ENCODE peak calls at places on chromosome 6, in ten cellular contexts. I is uterus, Q is A549, V is Peyer's patch, C is fibroblast of villous mesenchyme, S is AG09309, E is heart right ventricle, D is SK-N-SH, A is colonic mucosa, Y is tibial artery. B is an unnamed sample.

GRCh38 chr6:42197574-42198362 is 3.0 kb upstream of the GUCA1B start:
- DNase-seq in S (peak; percentile 66), E (no peak), Q (peak; percentile 62), I (peak; percentile 70), A (no peak), D (no peak), C (peak; percentile 89), V (no peak), Y (no peak), B (no peak)

GRCh38 chr6:139370047-139370706 is 4.3 kb downstream of the CITED2 start:
- DNase-seq in V (no peak), A (no peak), Y (no peak), E (no peak), Q (no peak), I (no peak), S (peak; percentile 86), D (no peak), C (peak; percentile 99), B (no peak)

GRCh38 chr6:40962241-40962640 is 76.8 kb downstream of the UNC5CL start:
- DNase-seq in S (peak; percentile 75), D (no peak), Y (no peak), C (peak; percentile 58), V (no peak), E (no peak), I (no peak), Q (peak; percentile 59), A (no peak), B (no peak)

GRCh38 chr6:35691027-35691824 is 2.5 kb upstream of the FKBP5 start:
- DNase-seq in V (peak; percentile 85), E (peak; percentile 82), C (peak; percentile 90), A (peak; percentile 54), Q (no peak), S (peak; percentile 11), Y (peak; percentile 98), I (peak; percentile 94), D (no peak), B (no peak)

GRCh38 chr6:68506911-68507310 is 128.2 kb upstream of the ADGRB3 start:
- DNase-seq in S (no peak), Q (no peak), I (no peak), C (no peak), Y (no peak), D (no peak), E (no peak), A (no peak), V (no peak), B (no peak)

GRCh38 chr6:165571721-165572132 is 91.3 kb downstream of the PDE10A start:
- DNase-seq in S (no peak), A (no peak), D (no peak), Y (no peak), I (no peak), C (peak; percentile 5), E (no peak), V (no peak), Q (no peak), B (no peak)

GRCh38 chr6:20918868-20919267 is 384.6 kb downstream of the CDKAL1 start:
- DNase-seq in E (no peak), I (no peak), D (no peak), A (no peak), V (no peak), S (no peak), Y (no peak), Q (no peak), C (no peak), B (no peak)

GRCh38 chr6:55758156-55758942 is 117.0 kb downstream of the BMP5 start:
- DNase-seq in E (no peak), Q (peak; percentile 8), A (no peak), Y (no peak), S (peak; percentile 87), C (peak; percentile 91), I (no peak), D (no peak), V (no peak), B (peak; percentile 18)

GRCh38 chr6:166956444-166957086 is at the start of gene RNASET2:
- DNase-seq in C (peak; percentile 90), E (peak; percentile 99), D (peak; percentile 98), A (peak; percentile 99), Y (peak; percentile 98), I (peak; percentile 96), V (peak; percentile 100), Q (peak; percentile 54), S (peak; percentile 39), B (peak; percentile 43)

GRCh38 chr6:36724514-36725385 is 27.1 kb downstream of the RAB44 start:
- DNase-seq in I (peak; percentile 57), A (peak; percentile 92), C (peak; percentile 77), Y (peak; percentile 76), S (peak; percentile 21), E (peak; percentile 60), Q (peak; percentile 72), V (peak; percentile 92), D (peak; percentile 85), B (no peak)

GRCh38 chr6:62324817-62325216 is 38.8 kb upstream of the KHDRBS2 start:
- DNase-seq in V (no peak), S (no peak), Q (no peak), A (no peak), C (no peak), E (no peak), D (no peak), Y (no peak), I (no peak), B (no peak)

GRCh38 chr6:87210979-87211378 is 55.6 kb downstream of the ZNF292 start:
- DNase-seq in Y (no peak), I (no peak), V (no peak), E (no peak), D (no peak), C (no peak), A (no peak), Q (no peak), S (no peak), B (no peak)

GRCh38 chr6:1617466-1618304 is 8.0 kb downstream of the FOXC1 start:
- DNase-seq in I (no peak), S (no peak), Q (no peak), Y (peak; percentile 73), C (no peak), E (no peak), V (peak; percentile 21), A (no peak), D (no peak), B (no peak)

GRCh38 chr6:142355481-142356174 is 53.8 kb downstream of the ADGRG6 start:
- DNase-seq in Q (no peak), Y (no peak), A (no peak), S (no peak), V (no peak), I (no peak), E (no peak), C (no peak), D (no peak), B (no peak)

GRCh38 chr6:37102299-37103168 is 67.4 kb upstream of the PIM1 start:
- DNase-seq in I (peak; percentile 88), A (peak; percentile 74), D (peak; percentile 94), Y (peak; percentile 94), E (peak; percentile 87), C (peak; percentile 96), V (peak; percentile 91), Q (peak; percentile 48), S (no peak), B (peak; percentile 95)

GRCh38 chr6:137764464-137764863 is 102.6 kb upstream of the TNFAIP3 start:
- DNase-seq in E (no peak), V (no peak), S (peak; percentile 65), C (peak; percentile 17), Q (no peak), I (no peak), A (no peak), Y (no peak), D (no peak), B (peak; percentile 39)

GRCh38 chr6:68473433-68474210 is 161.5 kb upstream of the ADGRB3 start:
- DNase-seq in D (peak; percentile 28), E (no peak), V (no peak), S (no peak), C (no peak), Q (no peak), Y (no peak), A (no peak), I (no peak), B (no peak)

GRCh38 chr6:41668968-41669367 is 30.7 kb downstream of the MDFI start:
- DNase-seq in E (no peak), I (no peak), Q (no peak), Y (no peak), C (no peak), S (no peak), D (no peak), V (no peak), A (no peak), B (no peak)

GRCh38 chr6:72621243-72622093 is at the start of gene KCNQ5:
- DNase-seq in D (peak; percentile 49), V (peak; percentile 51), E (no peak), I (no peak), Y (no peak), C (no peak), A (no peak), S (no peak), Q (peak; percentile 24), B (no peak)

GRCh38 chr6:112337209-112337638 is 9.9 kb upstream of the RFPL4B start:
- DNase-seq in S (peak; percentile 85), Y (peak; percentile 79), I (peak; percentile 49), E (peak; percentile 19), V (no peak), A (peak; percentile 32), C (peak; percentile 65), Q (peak; percentile 39), D (peak; percentile 84), B (peak; percentile 86)
- TF ChIP-seq CTCF in S (peak; percentile 86), Y (peak; percentile 47), I (peak; percentile 66), E (peak; percentile 63), V (peak; percentile 28), A (peak; percentile 20), C (peak; percentile 79), Q (peak; percentile 52), D (peak; percentile 87), B (peak; percentile 71)

GRCh38 chr6:50185006-50185405 is 135.3 kb upstream of the DEFB112 start:
- DNase-seq in S (no peak), E (no peak), Y (no peak), V (no peak), I (no peak), Q (no peak), C (no peak), D (peak; percentile 12), A (no peak), B (no peak)
- H3K4me3 ChIP-seq in S (no peak overlapping the region), E (no peak overlapping the region), Y (no peak overlapping the region), V (no peak overlapping the region), I (no peak overlapping the region), Q (no peak overlapping the region), C (no peak overlapping the region), D (no peak overlapping the region), A (no peak overlapping the region), B (no peak overlapping the region)

GRCh38 chr6:14584450-14584849 is 466.9 kb downstream of the CD83 start:
- DNase-seq in I (no peak), E (no peak), V (no peak), D (no peak), Y (no peak), A (no peak), S (no peak), C (no peak), Q (peak; percentile 3), B (no peak)
- TF ChIP-seq CTCF in I (no peak), E (peak; percentile 36), V (peak; percentile 60), D (no peak), Y (no peak), A (no peak), S (peak; percentile 25), C (no peak), Q (no peak), B (no peak)

DNA sequence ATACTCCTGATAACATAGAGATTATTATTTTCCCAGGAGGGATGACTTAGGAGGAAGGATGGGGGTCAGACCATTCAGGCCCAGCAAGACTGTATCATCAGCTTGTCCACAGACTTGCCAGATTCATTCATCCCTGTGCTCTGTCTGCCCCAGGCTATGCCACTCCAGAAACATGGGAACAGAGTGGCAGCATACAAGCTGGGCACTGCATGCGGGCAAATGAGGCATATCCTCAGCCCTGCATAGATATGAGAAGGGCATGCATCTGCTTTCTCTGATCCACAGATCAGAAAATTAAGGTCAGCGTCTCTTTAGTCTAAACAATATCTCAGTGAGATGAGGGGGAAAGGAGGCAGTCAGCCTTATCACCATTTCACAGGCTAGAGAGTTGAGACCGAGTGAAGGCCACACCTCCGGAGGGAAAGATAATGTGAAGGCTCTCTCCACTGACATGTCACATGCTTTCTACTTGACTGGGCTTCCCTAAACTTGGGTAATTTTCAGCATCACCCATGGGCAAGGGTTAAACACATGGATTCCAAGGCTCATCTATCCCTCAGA is 140.5 kb downstream of the TFAP2B start:
- DNase-seq in S (no peak), C (no peak), D (peak; percentile 23), I (no peak), Y (no peak), Q (no peak), V (no peak), A (no peak), E (no peak), B (no peak)
- H3K4me3 ChIP-seq in S (no peak overlapping the region), C (no peak overlapping the region), D (no peak overlapping the region), I (no peak overlapping the region), Y (no peak overlapping the region), Q (no peak overlapping the region), V (no peak overlapping the region), A (no peak overlapping the region), E (no peak overlapping the region), B (no peak overlapping the region)

B was measured in retinal pigment epithelial cell.